ENCODE peak calls at places on chromosomes 5 and 9, in six cellular contexts. W, U, H, M, E and L are unnamed samples.

GRCh38 chr9:131624636-131625241 is 79.4 kb downstream of the PRRT1B start:
- DNase-seq in H (no peak), W (no peak), E (no peak), M (peak), U (no peak), L (peak)

GRCh38 chr9:34671307-34671706 is 8.8 kb upstream of the CCL27 start:
- DNase-seq in W (no peak), U (no peak), H (no peak), E (no peak), M (no peak), L (no peak)

GRCh38 chr5:172844577-172844838 is 10.5 kb downstream of the ERGIC1 start:
- DNase-seq in W (peak), E (no peak), U (no peak), M (no peak), H (no peak), L (no peak)

GRCh38 chr9:100813871-100814270 is 214.7 kb upstream of the PLPPR1 start:
- DNase-seq in M (peak), U (no peak), H (no peak), E (no peak), W (no peak), L (no peak)

GRCh38 chr5:54234304-54234938 is 76.0 kb downstream of the ARL15 start:
- DNase-seq in U (no peak), E (no peak), M (no peak), H (no peak), W (no peak), L (no peak)

GRCh38 chr5:120630550-120630949 is 166.4 kb downstream of the PRR16 start:
- DNase-seq in U (no peak), W (no peak), H (no peak), M (no peak), E (no peak), L (no peak)

GRCh38 chr9:94867842-94868312 is 141.4 kb downstream of the AOPEP start:
- DNase-seq in E (no peak), U (no peak), W (no peak), M (no peak), H (no peak), L (no peak)

GRCh38 chr9:36686471-36686870 is 113.8 kb downstream of the MELK start:
- DNase-seq in W (no peak), M (no peak), E (no peak), H (no peak), U (no peak), L (no peak)

GRCh38 chr9:137049544-137050449 is 3.8 kb upstream of the NPDC1 start:
- DNase-seq in M (peak), E (peak), U (peak), H (peak), W (no peak), L (peak)

GRCh38 chr5:159581502-159582249 is 251.4 kb upstream of the IL12B start:
- DNase-seq in W (no peak), U (no peak), E (peak), H (no peak), M (no peak), L (peak)

GRCh38 chr5:1312206-1312605 is 17.3 kb upstream of the TERT start:
- DNase-seq in W (no peak), U (no peak), M (no peak), E (no peak), H (no peak), L (no peak)

GRCh38 chr5:9851458-9851857 is 221.3 kb upstream of the TAS2R1 start:
- DNase-seq in U (no peak), W (no peak), H (no peak), M (no peak), E (peak), L (no peak)

GRCh38 chr5:85049020-85049419 is 664.3 kb upstream of the EDIL3 start:
- DNase-seq in E (no peak), U (no peak), W (no peak), H (no peak), M (no peak), L (no peak)

GRCh38 chr9:124197177-124198095 is 60.3 kb upstream of the NEK6 start:
- DNase-seq in E (no peak), W (no peak), U (no peak), M (no peak), H (peak), L (no peak)
- TF ChIP-seq CTCF in E (no peak), W (no peak), U (no peak), M (no peak), H (no peak), L (no peak)

GRCh38 chr9:123176949-123177348 is 91.4 kb downstream of the STRBP start:
- DNase-seq in H (no peak), E (no peak), M (no peak), U (no peak), W (no peak), L (no peak)
- TF ChIP-seq POLR2A in H (no peak), E (no peak), M (no peak), U (no peak), W (no peak), L (no peak)

GRCh38 chr9:114382951-114383865 is 4.6 kb downstream of the AKNA start:
- DNase-seq in M (peak), W (peak), U (peak), E (no peak), H (peak), L (no peak)
- TF ChIP-seq CTCF in M (no peak), W (no peak), U (no peak), E (no peak), H (no peak), L (no peak)

DNA sequence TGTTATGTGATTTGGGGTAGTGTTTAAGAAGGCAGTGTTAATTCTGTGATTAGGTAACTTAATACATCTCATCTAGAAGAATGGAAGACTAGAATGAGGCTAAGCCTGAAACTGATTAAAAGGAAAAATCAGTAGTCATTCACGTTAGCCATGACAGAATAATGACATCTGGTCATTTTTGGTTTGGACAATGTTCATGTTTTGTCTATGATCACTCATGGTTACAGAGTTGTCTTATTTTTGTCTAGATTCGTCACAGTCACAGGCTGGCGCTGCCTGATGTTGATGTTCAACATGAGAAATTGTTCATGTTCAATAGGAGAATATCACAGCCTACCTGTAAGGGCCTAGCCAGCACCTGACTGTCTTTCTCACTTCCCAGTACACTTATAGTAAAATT is 9.5 kb upstream of the DOCK2 start:
- DNase-seq in E (no peak), M (no peak), U (no peak), H (no peak), W (no peak), L (no peak)
- TF ChIP-seq POLR2A in E (no peak), M (no peak), U (no peak), H (no peak), W (no peak), L (no peak)

GRCh38 chr9:124776952-124777645 is at the start of gene OLFML2A:
- DNase-seq in E (no peak), W (no peak), U (no peak), H (no peak), M (peak), L (peak)
- TF ChIP-seq CTCF in E (no peak), W (peak), U (peak), H (no peak), M (peak), L (peak)